ENCODE peak calls at places on chromosome 15, in nine cellular contexts. One of them, this sample, is unnamed.

GRCh38 chr15:33243869-33244268 is 49.4 kb upstream of the FMN1 start:
- DNase-seq in mucosa of gallbladder: no peak
- DNase-seq in A549: peak
- DNase-seq in SK-MEL-5: peak
- DNase-seq in effector memory CD4-positive, alpha-beta T cell: no peak
- DNase-seq in stimulated activated CD4-positive, alpha-beta T cell treated with anti-CD3 and anti-CD28 coated beads, Interleukin-2, amount 100 ng/mL, for 48 hours: no peak
- DNase-seq in activated naive CD8-positive, alpha-beta T cell treated with anti-CD3 and anti-CD28 coated beads, Interleukin-2, amount 50 U/mL, for 24 hours: no peak
- DNase-seq in HEK293T: no peak
- DNase-seq in COR-L47: no peak
- DNase-seq in this sample: no peak

GRCh38 chr15:58457466-58457965 is 25.7 kb downstream of the LIPC start:
- DNase-seq in mucosa of gallbladder: no peak
- DNase-seq in A549: no peak
- DNase-seq in SK-MEL-5: no peak
- DNase-seq in effector memory CD4-positive, alpha-beta T cell: no peak
- DNase-seq in stimulated activated CD4-positive, alpha-beta T cell treated with anti-CD3 and anti-CD28 coated beads, Interleukin-2, amount 100 ng/mL, for 48 hours: peak
- DNase-seq in activated naive CD8-positive, alpha-beta T cell treated with anti-CD3 and anti-CD28 coated beads, Interleukin-2, amount 50 U/mL, for 24 hours: peak
- DNase-seq in HEK293T: no peak
- DNase-seq in COR-L47: no peak
- DNase-seq in this sample: no peak

GRCh38 chr15:57772223-57772957 is 65.9 kb downstream of the POLR2M start:
- DNase-seq in mucosa of gallbladder: no peak
- DNase-seq in A549: no peak
- DNase-seq in SK-MEL-5: peak
- DNase-seq in effector memory CD4-positive, alpha-beta T cell: no peak
- DNase-seq in stimulated activated CD4-positive, alpha-beta T cell treated with anti-CD3 and anti-CD28 coated beads, Interleukin-2, amount 100 ng/mL, for 48 hours: no peak
- DNase-seq in activated naive CD8-positive, alpha-beta T cell treated with anti-CD3 and anti-CD28 coated beads, Interleukin-2, amount 50 U/mL, for 24 hours: no peak
- DNase-seq in HEK293T: no peak
- DNase-seq in COR-L47: no peak
- DNase-seq in this sample: no peak

GRCh38 chr15:52615302-52615701 is 46.5 kb upstream of the ARPP19 start:
- DNase-seq in mucosa of gallbladder: no peak
- DNase-seq in A549: no peak
- DNase-seq in SK-MEL-5: no peak
- DNase-seq in effector memory CD4-positive, alpha-beta T cell: no peak
- DNase-seq in stimulated activated CD4-positive, alpha-beta T cell treated with anti-CD3 and anti-CD28 coated beads, Interleukin-2, amount 100 ng/mL, for 48 hours: no peak
- DNase-seq in activated naive CD8-positive, alpha-beta T cell treated with anti-CD3 and anti-CD28 coated beads, Interleukin-2, amount 50 U/mL, for 24 hours: no peak
- DNase-seq in HEK293T: no peak
- DNase-seq in COR-L47: no peak
- DNase-seq in this sample: no peak

GRCh38 chr15:62619526-62619925 is 423.0 kb upstream of the TPM1 start:
- DNase-seq in mucosa of gallbladder: no peak
- DNase-seq in A549: no peak
- DNase-seq in SK-MEL-5: peak
- DNase-seq in effector memory CD4-positive, alpha-beta T cell: no peak
- DNase-seq in stimulated activated CD4-positive, alpha-beta T cell treated with anti-CD3 and anti-CD28 coated beads, Interleukin-2, amount 100 ng/mL, for 48 hours: no peak
- DNase-seq in activated naive CD8-positive, alpha-beta T cell treated with anti-CD3 and anti-CD28 coated beads, Interleukin-2, amount 50 U/mL, for 24 hours: no peak
- DNase-seq in HEK293T: no peak
- DNase-seq in COR-L47: no peak
- DNase-seq in this sample: no peak

GRCh38 chr15:70156781-70157261 is 59.1 kb upstream of the TLE3 start:
- DNase-seq in mucosa of gallbladder: no peak
- DNase-seq in A549: no peak
- DNase-seq in SK-MEL-5: no peak
- DNase-seq in effector memory CD4-positive, alpha-beta T cell: no peak
- DNase-seq in stimulated activated CD4-positive, alpha-beta T cell treated with anti-CD3 and anti-CD28 coated beads, Interleukin-2, amount 100 ng/mL, for 48 hours: no peak
- DNase-seq in activated naive CD8-positive, alpha-beta T cell treated with anti-CD3 and anti-CD28 coated beads, Interleukin-2, amount 50 U/mL, for 24 hours: no peak
- DNase-seq in HEK293T: no peak
- DNase-seq in COR-L47: peak
- DNase-seq in this sample: no peak

GRCh38 chr15:90962021-90962420 is 7.3 kb downstream of the RCCD1 start:
- DNase-seq in mucosa of gallbladder: no peak
- DNase-seq in A549: no peak
- DNase-seq in SK-MEL-5: no peak
- DNase-seq in effector memory CD4-positive, alpha-beta T cell: no peak
- DNase-seq in stimulated activated CD4-positive, alpha-beta T cell treated with anti-CD3 and anti-CD28 coated beads, Interleukin-2, amount 100 ng/mL, for 48 hours: no peak
- DNase-seq in activated naive CD8-positive, alpha-beta T cell treated with anti-CD3 and anti-CD28 coated beads, Interleukin-2, amount 50 U/mL, for 24 hours: no peak
- DNase-seq in HEK293T: no peak
- DNase-seq in COR-L47: no peak
- DNase-seq in this sample: no peak

GRCh38 chr15:51094606-51095569 is at the start of gene TNFAIP8L3:
- DNase-seq in mucosa of gallbladder: no peak
- DNase-seq in A549: no peak
- DNase-seq in SK-MEL-5: no peak
- DNase-seq in effector memory CD4-positive, alpha-beta T cell: no peak
- DNase-seq in stimulated activated CD4-positive, alpha-beta T cell treated with anti-CD3 and anti-CD28 coated beads, Interleukin-2, amount 100 ng/mL, for 48 hours: no peak
- DNase-seq in activated naive CD8-positive, alpha-beta T cell treated with anti-CD3 and anti-CD28 coated beads, Interleukin-2, amount 50 U/mL, for 24 hours: no peak
- DNase-seq in HEK293T: peak
- DNase-seq in COR-L47: peak
- DNase-seq in this sample: no peak

GRCh38 chr15:59388670-59389069 is 16.0 kb upstream of the MYO1E start:
- DNase-seq in mucosa of gallbladder: no peak
- DNase-seq in A549: peak
- DNase-seq in SK-MEL-5: no peak
- DNase-seq in effector memory CD4-positive, alpha-beta T cell: no peak
- DNase-seq in stimulated activated CD4-positive, alpha-beta T cell treated with anti-CD3 and anti-CD28 coated beads, Interleukin-2, amount 100 ng/mL, for 48 hours: no peak
- DNase-seq in activated naive CD8-positive, alpha-beta T cell treated with anti-CD3 and anti-CD28 coated beads, Interleukin-2, amount 50 U/mL, for 24 hours: no peak
- DNase-seq in HEK293T: no peak
- DNase-seq in COR-L47: no peak
- DNase-seq in this sample: peak

GRCh38 chr15:34851751-34852150 is 56.4 kb upstream of the ACTC1 start:
- DNase-seq in mucosa of gallbladder: no peak
- DNase-seq in A549: no peak
- DNase-seq in SK-MEL-5: no peak
- DNase-seq in effector memory CD4-positive, alpha-beta T cell: no peak
- DNase-seq in stimulated activated CD4-positive, alpha-beta T cell treated with anti-CD3 and anti-CD28 coated beads, Interleukin-2, amount 100 ng/mL, for 48 hours: no peak
- DNase-seq in activated naive CD8-positive, alpha-beta T cell treated with anti-CD3 and anti-CD28 coated beads, Interleukin-2, amount 50 U/mL, for 24 hours: no peak
- DNase-seq in HEK293T: no peak
- DNase-seq in COR-L47: no peak
- DNase-seq in this sample: no peak

GRCh38 chr15:88782465-88782864 is 20.8 kb upstream of the ACAN start:
- DNase-seq in mucosa of gallbladder: no peak
- DNase-seq in A549: no peak
- DNase-seq in SK-MEL-5: no peak
- DNase-seq in effector memory CD4-positive, alpha-beta T cell: no peak
- DNase-seq in stimulated activated CD4-positive, alpha-beta T cell treated with anti-CD3 and anti-CD28 coated beads, Interleukin-2, amount 100 ng/mL, for 48 hours: no peak
- DNase-seq in activated naive CD8-positive, alpha-beta T cell treated with anti-CD3 and anti-CD28 coated beads, Interleukin-2, amount 50 U/mL, for 24 hours: no peak
- DNase-seq in HEK293T: no peak
- DNase-seq in COR-L47: no peak
- DNase-seq in this sample: no peak

GRCh38 chr15:46644493-46645481 is 1010.0 kb downstream of the SQOR start:
- DNase-seq in mucosa of gallbladder: no peak
- DNase-seq in A549: no peak
- DNase-seq in SK-MEL-5: no peak
- DNase-seq in effector memory CD4-positive, alpha-beta T cell: no peak
- DNase-seq in stimulated activated CD4-positive, alpha-beta T cell treated with anti-CD3 and anti-CD28 coated beads, Interleukin-2, amount 100 ng/mL, for 48 hours: no peak
- DNase-seq in activated naive CD8-positive, alpha-beta T cell treated with anti-CD3 and anti-CD28 coated beads, Interleukin-2, amount 50 U/mL, for 24 hours: no peak
- DNase-seq in HEK293T: no peak
- DNase-seq in COR-L47: no peak
- DNase-seq in this sample: no peak

GRCh38 chr15:100704281-100705055 is 102.1 kb downstream of the ASB7 start:
- DNase-seq in mucosa of gallbladder: no peak
- DNase-seq in A549: no peak
- DNase-seq in SK-MEL-5: no peak
- DNase-seq in effector memory CD4-positive, alpha-beta T cell: no peak
- DNase-seq in stimulated activated CD4-positive, alpha-beta T cell treated with anti-CD3 and anti-CD28 coated beads, Interleukin-2, amount 100 ng/mL, for 48 hours: no peak
- DNase-seq in activated naive CD8-positive, alpha-beta T cell treated with anti-CD3 and anti-CD28 coated beads, Interleukin-2, amount 50 U/mL, for 24 hours: no peak
- DNase-seq in HEK293T: no peak
- DNase-seq in COR-L47: no peak
- DNase-seq in this sample: no peak

GRCh38 chr15:87764461-87765236 is 491.9 kb downstream of the NTRK3 start:
- DNase-seq in mucosa of gallbladder: no peak
- DNase-seq in A549: peak
- DNase-seq in SK-MEL-5: no peak
- DNase-seq in effector memory CD4-positive, alpha-beta T cell: no peak
- DNase-seq in stimulated activated CD4-positive, alpha-beta T cell treated with anti-CD3 and anti-CD28 coated beads, Interleukin-2, amount 100 ng/mL, for 48 hours: no peak
- DNase-seq in activated naive CD8-positive, alpha-beta T cell treated with anti-CD3 and anti-CD28 coated beads, Interleukin-2, amount 50 U/mL, for 24 hours: no peak
- DNase-seq in HEK293T: no peak
- DNase-seq in COR-L47: no peak
- DNase-seq in this sample: peak

GRCh38 chr15:72009207-72009606 is 108.7 kb downstream of the MYO9A start:
- DNase-seq in mucosa of gallbladder: peak
- DNase-seq in A549: peak
- DNase-seq in SK-MEL-5: no peak
- DNase-seq in effector memory CD4-positive, alpha-beta T cell: no peak
- DNase-seq in stimulated activated CD4-positive, alpha-beta T cell treated with anti-CD3 and anti-CD28 coated beads, Interleukin-2, amount 100 ng/mL, for 48 hours: no peak
- DNase-seq in activated naive CD8-positive, alpha-beta T cell treated with anti-CD3 and anti-CD28 coated beads, Interleukin-2, amount 50 U/mL, for 24 hours: no peak
- DNase-seq in HEK293T: no peak
- DNase-seq in COR-L47: no peak
- DNase-seq in this sample: no peak

GRCh38 chr15:60324706-60325438 is 72.9 kb downstream of the ANXA2 start:
- DNase-seq in mucosa of gallbladder: no peak
- DNase-seq in A549: no peak
- DNase-seq in SK-MEL-5: no peak
- DNase-seq in effector memory CD4-positive, alpha-beta T cell: no peak
- DNase-seq in stimulated activated CD4-positive, alpha-beta T cell treated with anti-CD3 and anti-CD28 coated beads, Interleukin-2, amount 100 ng/mL, for 48 hours: no peak
- DNase-seq in activated naive CD8-positive, alpha-beta T cell treated with anti-CD3 and anti-CD28 coated beads, Interleukin-2, amount 50 U/mL, for 24 hours: no peak
- DNase-seq in HEK293T: no peak
- DNase-seq in COR-L47: peak
- DNase-seq in this sample: no peak

GRCh38 chr15:71011503-71012155 is 103.6 kb upstream of the THSD4 start:
- DNase-seq in mucosa of gallbladder: peak
- DNase-seq in A549: peak
- DNase-seq in SK-MEL-5: peak
- DNase-seq in effector memory CD4-positive, alpha-beta T cell: no peak
- DNase-seq in stimulated activated CD4-positive, alpha-beta T cell treated with anti-CD3 and anti-CD28 coated beads, Interleukin-2, amount 100 ng/mL, for 48 hours: no peak
- DNase-seq in activated naive CD8-positive, alpha-beta T cell treated with anti-CD3 and anti-CD28 coated beads, Interleukin-2, amount 50 U/mL, for 24 hours: no peak
- DNase-seq in HEK293T: peak
- DNase-seq in COR-L47: no peak
- DNase-seq in this sample: peak

GRCh38 chr15:90075420-90076289 is 26.6 kb downstream of the IDH2 start:
- DNase-seq in mucosa of gallbladder: no peak
- DNase-seq in A549: no peak
- DNase-seq in SK-MEL-5: no peak
- DNase-seq in effector memory CD4-positive, alpha-beta T cell: no peak
- DNase-seq in stimulated activated CD4-positive, alpha-beta T cell treated with anti-CD3 and anti-CD28 coated beads, Interleukin-2, amount 100 ng/mL, for 48 hours: no peak
- DNase-seq in activated naive CD8-positive, alpha-beta T cell treated with anti-CD3 and anti-CD28 coated beads, Interleukin-2, amount 50 U/mL, for 24 hours: no peak
- DNase-seq in HEK293T: no peak
- DNase-seq in COR-L47: no peak
- DNase-seq in this sample: no peak

GRCh38 chr15:75673426-75674247 is 25.9 kb downstream of the SNX33 start:
- DNase-seq in mucosa of gallbladder: peak
- DNase-seq in A549: no peak
- DNase-seq in SK-MEL-5: no peak
- DNase-seq in effector memory CD4-positive, alpha-beta T cell: no peak
- DNase-seq in stimulated activated CD4-positive, alpha-beta T cell treated with anti-CD3 and anti-CD28 coated beads, Interleukin-2, amount 100 ng/mL, for 48 hours: no peak
- DNase-seq in activated naive CD8-positive, alpha-beta T cell treated with anti-CD3 and anti-CD28 coated beads, Interleukin-2, amount 50 U/mL, for 24 hours: no peak
- DNase-seq in HEK293T: no peak
- DNase-seq in COR-L47: no peak
- DNase-seq in this sample: no peak

GRCh38 chr15:101675796-101676582 is 23.8 kb upstream of the TM2D3 start:
- DNase-seq in mucosa of gallbladder: no peak
- DNase-seq in A549: peak
- DNase-seq in SK-MEL-5: no peak
- DNase-seq in effector memory CD4-positive, alpha-beta T cell: no peak
- DNase-seq in stimulated activated CD4-positive, alpha-beta T cell treated with anti-CD3 and anti-CD28 coated beads, Interleukin-2, amount 100 ng/mL, for 48 hours: no peak
- DNase-seq in activated naive CD8-positive, alpha-beta T cell treated with anti-CD3 and anti-CD28 coated beads, Interleukin-2, amount 50 U/mL, for 24 hours: no peak
- DNase-seq in HEK293T: no peak
- DNase-seq in COR-L47: no peak
- DNase-seq in this sample: peak

GRCh38 chr15:87851497-87851896 is 405.0 kb downstream of the NTRK3 start:
- DNase-seq in mucosa of gallbladder: no peak
- DNase-seq in A549: no peak
- DNase-seq in SK-MEL-5: no peak
- DNase-seq in effector memory CD4-positive, alpha-beta T cell: no peak
- DNase-seq in stimulated activated CD4-positive, alpha-beta T cell treated with anti-CD3 and anti-CD28 coated beads, Interleukin-2, amount 100 ng/mL, for 48 hours: no peak
- DNase-seq in activated naive CD8-positive, alpha-beta T cell treated with anti-CD3 and anti-CD28 coated beads, Interleukin-2, amount 50 U/mL, for 24 hours: no peak
- DNase-seq in HEK293T: no peak
- DNase-seq in COR-L47: no peak
- DNase-seq in this sample: no peak

GRCh38 chr15:101017041-101017754 is 98.0 kb downstream of the LRRK1 start:
- DNase-seq in mucosa of gallbladder: peak
- DNase-seq in A549: peak
- DNase-seq in SK-MEL-5: peak
- DNase-seq in effector memory CD4-positive, alpha-beta T cell: no peak
- DNase-seq in stimulated activated CD4-positive, alpha-beta T cell treated with anti-CD3 and anti-CD28 coated beads, Interleukin-2, amount 100 ng/mL, for 48 hours: no peak
- DNase-seq in activated naive CD8-positive, alpha-beta T cell treated with anti-CD3 and anti-CD28 coated beads, Interleukin-2, amount 50 U/mL, for 24 hours: no peak
- DNase-seq in HEK293T: no peak
- DNase-seq in COR-L47: no peak
- DNase-seq in this sample: no peak

GRCh38 chr15:59292393-59292792 is 80.3 kb downstream of the MYO1E start:
- DNase-seq in mucosa of gallbladder: no peak
- DNase-seq in A549: no peak
- DNase-seq in SK-MEL-5: peak
- DNase-seq in effector memory CD4-positive, alpha-beta T cell: no peak
- DNase-seq in stimulated activated CD4-positive, alpha-beta T cell treated with anti-CD3 and anti-CD28 coated beads, Interleukin-2, amount 100 ng/mL, for 48 hours: no peak
- DNase-seq in activated naive CD8-positive, alpha-beta T cell treated with anti-CD3 and anti-CD28 coated beads, Interleukin-2, amount 50 U/mL, for 24 hours: no peak
- DNase-seq in HEK293T: no peak
- DNase-seq in COR-L47: no peak
- DNase-seq in this sample: no peak

GRCh38 chr15:68376447-68377060 is 55.4 kb downstream of the ITGA11 start:
- DNase-seq in mucosa of gallbladder: no peak
- DNase-seq in A549: no peak
- DNase-seq in SK-MEL-5: no peak
- DNase-seq in effector memory CD4-positive, alpha-beta T cell: no peak
- DNase-seq in stimulated activated CD4-positive, alpha-beta T cell treated with anti-CD3 and anti-CD28 coated beads, Interleukin-2, amount 100 ng/mL, for 48 hours: no peak
- DNase-seq in activated naive CD8-positive, alpha-beta T cell treated with anti-CD3 and anti-CD28 coated beads, Interleukin-2, amount 50 U/mL, for 24 hours: no peak
- DNase-seq in HEK293T: no peak
- DNase-seq in COR-L47: no peak
- DNase-seq in this sample: no peak

GRCh38 chr15:49115062-49115461 is 40.3 kb downstream of the COPS2 start:
- DNase-seq in mucosa of gallbladder: no peak
- DNase-seq in A549: no peak
- DNase-seq in SK-MEL-5: no peak
- DNase-seq in effector memory CD4-positive, alpha-beta T cell: no peak
- DNase-seq in stimulated activated CD4-positive, alpha-beta T cell treated with anti-CD3 and anti-CD28 coated beads, Interleukin-2, amount 100 ng/mL, for 48 hours: no peak
- DNase-seq in activated naive CD8-positive, alpha-beta T cell treated with anti-CD3 and anti-CD28 coated beads, Interleukin-2, amount 50 U/mL, for 24 hours: no peak
- DNase-seq in HEK293T: no peak
- DNase-seq in COR-L47: no peak
- DNase-seq in this sample: no peak

GRCh38 chr15:29130461-29130860 is 139.2 kb downstream of the NSMCE3 start:
- DNase-seq in mucosa of gallbladder: no peak
- DNase-seq in A549: no peak
- DNase-seq in SK-MEL-5: no peak
- DNase-seq in effector memory CD4-positive, alpha-beta T cell: no peak
- DNase-seq in stimulated activated CD4-positive, alpha-beta T cell treated with anti-CD3 and anti-CD28 coated beads, Interleukin-2, amount 100 ng/mL, for 48 hours: no peak
- DNase-seq in activated naive CD8-positive, alpha-beta T cell treated with anti-CD3 and anti-CD28 coated beads, Interleukin-2, amount 50 U/mL, for 24 hours: no peak
- DNase-seq in HEK293T: no peak
- DNase-seq in COR-L47: no peak
- DNase-seq in this sample: no peak

This sample was measured in AG04449.